ENCODE peak calls at places on chromosomes 3 and 15, in seven cellular contexts. One of them, this sample, is unnamed.

GRCh38 chr15:85859671-85860070 is 64.9 kb upstream of the KLHL25 start:
- DNase-seq in activated T-cell treated with anti-CD3 and anti-CD28 coated beads for 48 hours: no peak
- DNase-seq in small intestine: no peak
- DNase-seq in ovary: no peak
- DNase-seq in HFFc6: no peak
- DNase-seq in stimulated activated CD4-positive, alpha-beta T cell treated with anti-CD3 and anti-CD28 coated beads, Interleukin-15, amount 100 ng/mL, for 1 hour: no peak
- DNase-seq in kidney tubule cell: no peak
- DNase-seq in this sample: no peak

GRCh38 chr3:157464283-157464682 is 27.6 kb downstream of the PTX3 start:
- DNase-seq in HFFc6: peak; percentile 57
- DNase-seq in ovary: no peak
- DNase-seq in kidney tubule cell: no peak
- DNase-seq in small intestine: no peak
- DNase-seq in stimulated activated CD4-positive, alpha-beta T cell treated with anti-CD3 and anti-CD28 coated beads, Interleukin-15, amount 100 ng/mL, for 1 hour: no peak
- DNase-seq in activated T-cell treated with anti-CD3 and anti-CD28 coated beads for 48 hours: no peak
- DNase-seq in this sample: no peak

GRCh38 chr15:84702961-84703482 is 12.9 kb downstream of the SEC11A start:
- DNase-seq in HFFc6: peak; percentile 12
- DNase-seq in small intestine: no peak
- DNase-seq in ovary: peak; percentile 36
- DNase-seq in activated T-cell treated with anti-CD3 and anti-CD28 coated beads for 48 hours: no peak
- DNase-seq in kidney tubule cell: peak; percentile 23
- DNase-seq in stimulated activated CD4-positive, alpha-beta T cell treated with anti-CD3 and anti-CD28 coated beads, Interleukin-15, amount 100 ng/mL, for 1 hour: no peak
- DNase-seq in this sample: no peak

GRCh38 chr3:64815195-64815627 is 127.4 kb upstream of the ADAMTS9 start:
- DNase-seq in small intestine: no peak
- DNase-seq in HFFc6: no peak
- DNase-seq in activated T-cell treated with anti-CD3 and anti-CD28 coated beads for 48 hours: no peak
- DNase-seq in ovary: no peak
- DNase-seq in kidney tubule cell: peak; percentile 74
- DNase-seq in stimulated activated CD4-positive, alpha-beta T cell treated with anti-CD3 and anti-CD28 coated beads, Interleukin-15, amount 100 ng/mL, for 1 hour: no peak
- DNase-seq in this sample: no peak

GRCh38 chr3:11717301-11717700 is 73.6 kb upstream of the VGLL4 start:
- DNase-seq in stimulated activated CD4-positive, alpha-beta T cell treated with anti-CD3 and anti-CD28 coated beads, Interleukin-15, amount 100 ng/mL, for 1 hour: no peak
- DNase-seq in small intestine: no peak
- DNase-seq in kidney tubule cell: peak; percentile 40
- DNase-seq in activated T-cell treated with anti-CD3 and anti-CD28 coated beads for 48 hours: no peak
- DNase-seq in HFFc6: peak; percentile 54
- DNase-seq in ovary: no peak
- DNase-seq in this sample: no peak

GRCh38 chr15:60819860-60820259 is 340.9 kb upstream of the ICE2 start:
- DNase-seq in stimulated activated CD4-positive, alpha-beta T cell treated with anti-CD3 and anti-CD28 coated beads, Interleukin-15, amount 100 ng/mL, for 1 hour: no peak
- DNase-seq in kidney tubule cell: no peak
- DNase-seq in small intestine: no peak
- DNase-seq in ovary: no peak
- DNase-seq in activated T-cell treated with anti-CD3 and anti-CD28 coated beads for 48 hours: no peak
- DNase-seq in HFFc6: no peak
- DNase-seq in this sample: no peak

GRCh38 chr3:113695818-113696645 is at the start of gene USF3:
- DNase-seq in small intestine: peak; percentile 79
- DNase-seq in activated T-cell treated with anti-CD3 and anti-CD28 coated beads for 48 hours: peak; percentile 79
- DNase-seq in HFFc6: no peak
- DNase-seq in kidney tubule cell: peak; percentile 68
- DNase-seq in ovary: peak; percentile 83
- DNase-seq in stimulated activated CD4-positive, alpha-beta T cell treated with anti-CD3 and anti-CD28 coated beads, Interleukin-15, amount 100 ng/mL, for 1 hour: peak; percentile 69
- DNase-seq in this sample: no peak

GRCh38 chr3:187777331-187778046 is 32.2 kb upstream of the BCL6 start:
- DNase-seq in activated T-cell treated with anti-CD3 and anti-CD28 coated beads for 48 hours: no peak
- DNase-seq in ovary: no peak
- DNase-seq in kidney tubule cell: peak; percentile 83
- DNase-seq in stimulated activated CD4-positive, alpha-beta T cell treated with anti-CD3 and anti-CD28 coated beads, Interleukin-15, amount 100 ng/mL, for 1 hour: no peak
- DNase-seq in small intestine: peak; percentile 40
- DNase-seq in HFFc6: peak; percentile 7
- DNase-seq in this sample: no peak

GRCh38 chr15:74384566-74385441 is 17.4 kb upstream of the CYP11A1 start:
- DNase-seq in small intestine: peak; percentile 40
- DNase-seq in HFFc6: peak; percentile 36
- DNase-seq in kidney tubule cell: peak; percentile 97
- DNase-seq in stimulated activated CD4-positive, alpha-beta T cell treated with anti-CD3 and anti-CD28 coated beads, Interleukin-15, amount 100 ng/mL, for 1 hour: no peak
- DNase-seq in activated T-cell treated with anti-CD3 and anti-CD28 coated beads for 48 hours: no peak
- DNase-seq in ovary: no peak
- DNase-seq in this sample: no peak

GRCh38 chr3:196969660-196970546 is 1.3 kb upstream of the PIGZ start:
- DNase-seq in small intestine: peak; percentile 45
- DNase-seq in activated T-cell treated with anti-CD3 and anti-CD28 coated beads for 48 hours: peak; percentile 75
- DNase-seq in stimulated activated CD4-positive, alpha-beta T cell treated with anti-CD3 and anti-CD28 coated beads, Interleukin-15, amount 100 ng/mL, for 1 hour: peak; percentile 42
- DNase-seq in kidney tubule cell: peak; percentile 66
- DNase-seq in ovary: peak; percentile 65
- DNase-seq in HFFc6: no peak
- DNase-seq in this sample: no peak

GRCh38 chr15:43513550-43513949 is 3.9 kb upstream of the MAP1A start:
- DNase-seq in small intestine: no peak
- DNase-seq in ovary: no peak
- DNase-seq in activated T-cell treated with anti-CD3 and anti-CD28 coated beads for 48 hours: no peak
- DNase-seq in HFFc6: peak; percentile 18
- DNase-seq in kidney tubule cell: no peak
- DNase-seq in stimulated activated CD4-positive, alpha-beta T cell treated with anti-CD3 and anti-CD28 coated beads, Interleukin-15, amount 100 ng/mL, for 1 hour: no peak
- DNase-seq in this sample: no peak

GRCh38 chr15:71080705-71081104 is 34.6 kb upstream of the THSD4 start:
- DNase-seq in kidney tubule cell: peak; percentile 50
- DNase-seq in stimulated activated CD4-positive, alpha-beta T cell treated with anti-CD3 and anti-CD28 coated beads, Interleukin-15, amount 100 ng/mL, for 1 hour: no peak
- DNase-seq in ovary: no peak
- DNase-seq in activated T-cell treated with anti-CD3 and anti-CD28 coated beads for 48 hours: no peak
- DNase-seq in HFFc6: peak; percentile 80
- DNase-seq in small intestine: no peak
- DNase-seq in this sample: no peak

GRCh38 chr15:60301024-60301423 is 96.8 kb downstream of the ANXA2 start:
- DNase-seq in kidney tubule cell: no peak
- DNase-seq in activated T-cell treated with anti-CD3 and anti-CD28 coated beads for 48 hours: no peak
- DNase-seq in small intestine: no peak
- DNase-seq in ovary: no peak
- DNase-seq in HFFc6: no peak
- DNase-seq in stimulated activated CD4-positive, alpha-beta T cell treated with anti-CD3 and anti-CD28 coated beads, Interleukin-15, amount 100 ng/mL, for 1 hour: no peak
- DNase-seq in this sample: no peak

GRCh38 chr3:120172070-120172469 is 77.8 kb upstream of the GSK3B start:
- DNase-seq in small intestine: no peak
- DNase-seq in activated T-cell treated with anti-CD3 and anti-CD28 coated beads for 48 hours: no peak
- DNase-seq in stimulated activated CD4-positive, alpha-beta T cell treated with anti-CD3 and anti-CD28 coated beads, Interleukin-15, amount 100 ng/mL, for 1 hour: no peak
- DNase-seq in kidney tubule cell: peak; percentile 43
- DNase-seq in ovary: no peak
- DNase-seq in HFFc6: peak; percentile 79
- DNase-seq in this sample: peak; percentile 61

GRCh38 chr15:82571722-82572222 is 31.5 kb upstream of the RPS17 start:
- DNase-seq in activated T-cell treated with anti-CD3 and anti-CD28 coated beads for 48 hours: no peak
- DNase-seq in ovary: peak; percentile 71
- DNase-seq in kidney tubule cell: peak; percentile 64
- DNase-seq in small intestine: no peak
- DNase-seq in HFFc6: peak; percentile 78
- DNase-seq in stimulated activated CD4-positive, alpha-beta T cell treated with anti-CD3 and anti-CD28 coated beads, Interleukin-15, amount 100 ng/mL, for 1 hour: no peak
- DNase-seq in this sample: no peak

GRCh38 chr15:41982133-41982930 is 10.0 kb upstream of the EHD4 start:
- DNase-seq in ovary: no peak
- DNase-seq in stimulated activated CD4-positive, alpha-beta T cell treated with anti-CD3 and anti-CD28 coated beads, Interleukin-15, amount 100 ng/mL, for 1 hour: no peak
- DNase-seq in HFFc6: no peak
- DNase-seq in kidney tubule cell: no peak
- DNase-seq in activated T-cell treated with anti-CD3 and anti-CD28 coated beads for 48 hours: no peak
- DNase-seq in small intestine: no peak
- DNase-seq in this sample: peak; percentile 79

GRCh38 chr15:52657338-52657737 is 21.9 kb downstream of the ATOSA start:
- DNase-seq in stimulated activated CD4-positive, alpha-beta T cell treated with anti-CD3 and anti-CD28 coated beads, Interleukin-15, amount 100 ng/mL, for 1 hour: no peak
- DNase-seq in activated T-cell treated with anti-CD3 and anti-CD28 coated beads for 48 hours: no peak
- DNase-seq in kidney tubule cell: no peak
- DNase-seq in HFFc6: peak; percentile 89
- DNase-seq in small intestine: no peak
- DNase-seq in ovary: no peak
- DNase-seq in this sample: no peak

GRCh38 chr3:52471371-52472238 is 16.2 kb downstream of the NISCH start:
- DNase-seq in stimulated activated CD4-positive, alpha-beta T cell treated with anti-CD3 and anti-CD28 coated beads, Interleukin-15, amount 100 ng/mL, for 1 hour: no peak
- DNase-seq in kidney tubule cell: peak; percentile 50
- DNase-seq in activated T-cell treated with anti-CD3 and anti-CD28 coated beads for 48 hours: no peak
- DNase-seq in small intestine: no peak
- DNase-seq in HFFc6: no peak
- DNase-seq in ovary: no peak
- DNase-seq in this sample: no peak

GRCh38 chr15:60423540-60423939 is 25.8 kb upstream of the ANXA2 start:
- DNase-seq in HFFc6: peak; percentile 94
- DNase-seq in kidney tubule cell: peak; percentile 91
- DNase-seq in ovary: no peak
- DNase-seq in small intestine: no peak
- DNase-seq in stimulated activated CD4-positive, alpha-beta T cell treated with anti-CD3 and anti-CD28 coated beads, Interleukin-15, amount 100 ng/mL, for 1 hour: no peak
- DNase-seq in activated T-cell treated with anti-CD3 and anti-CD28 coated beads for 48 hours: no peak
- DNase-seq in this sample: no peak

GRCh38 chr15:55816017-55816416 is 73.1 kb upstream of the PRTG start:
- DNase-seq in kidney tubule cell: no peak
- DNase-seq in small intestine: no peak
- DNase-seq in activated T-cell treated with anti-CD3 and anti-CD28 coated beads for 48 hours: no peak
- DNase-seq in stimulated activated CD4-positive, alpha-beta T cell treated with anti-CD3 and anti-CD28 coated beads, Interleukin-15, amount 100 ng/mL, for 1 hour: no peak
- DNase-seq in HFFc6: peak; percentile 6
- DNase-seq in ovary: no peak
- DNase-seq in this sample: no peak

GRCh38 chr15:28918141-28918983 is 32.6 kb downstream of the APBA2 start:
- DNase-seq in kidney tubule cell: no peak
- DNase-seq in activated T-cell treated with anti-CD3 and anti-CD28 coated beads for 48 hours: no peak
- DNase-seq in small intestine: no peak
- DNase-seq in ovary: no peak
- DNase-seq in HFFc6: no peak
- DNase-seq in stimulated activated CD4-positive, alpha-beta T cell treated with anti-CD3 and anti-CD28 coated beads, Interleukin-15, amount 100 ng/mL, for 1 hour: no peak
- DNase-seq in this sample: no peak

GRCh38 chr3:171396048-171396447 is 64.2 kb downstream of the TNIK start:
- DNase-seq in small intestine: no peak
- DNase-seq in HFFc6: no peak
- DNase-seq in kidney tubule cell: peak; percentile 75
- DNase-seq in stimulated activated CD4-positive, alpha-beta T cell treated with anti-CD3 and anti-CD28 coated beads, Interleukin-15, amount 100 ng/mL, for 1 hour: no peak
- DNase-seq in ovary: no peak
- DNase-seq in activated T-cell treated with anti-CD3 and anti-CD28 coated beads for 48 hours: no peak
- DNase-seq in this sample: no peak

GRCh38 chr3:131231710-131232348 is 149.7 kb upstream of the NUDT16 start:
- DNase-seq in small intestine: peak; percentile 13
- DNase-seq in kidney tubule cell: peak; percentile 15
- DNase-seq in activated T-cell treated with anti-CD3 and anti-CD28 coated beads for 48 hours: no peak
- DNase-seq in ovary: no peak
- DNase-seq in HFFc6: peak; percentile 13
- DNase-seq in stimulated activated CD4-positive, alpha-beta T cell treated with anti-CD3 and anti-CD28 coated beads, Interleukin-15, amount 100 ng/mL, for 1 hour: no peak
- DNase-seq in this sample: no peak

GRCh38 chr15:79853492-79854328 is 43.1 kb downstream of the MTHFS start:
- DNase-seq in activated T-cell treated with anti-CD3 and anti-CD28 coated beads for 48 hours: peak; percentile 62
- DNase-seq in ovary: peak; percentile 62
- DNase-seq in kidney tubule cell: peak; percentile 87
- DNase-seq in small intestine: peak; percentile 80
- DNase-seq in HFFc6: peak; percentile 85
- DNase-seq in stimulated activated CD4-positive, alpha-beta T cell treated with anti-CD3 and anti-CD28 coated beads, Interleukin-15, amount 100 ng/mL, for 1 hour: peak; percentile 18
- DNase-seq in this sample: no peak

GRCh38 chr15:62455441-62455921 is 290.4 kb upstream of the C2CD4B start:
- DNase-seq in HFFc6: no peak
- DNase-seq in activated T-cell treated with anti-CD3 and anti-CD28 coated beads for 48 hours: no peak
- DNase-seq in ovary: no peak
- DNase-seq in kidney tubule cell: no peak
- DNase-seq in stimulated activated CD4-positive, alpha-beta T cell treated with anti-CD3 and anti-CD28 coated beads, Interleukin-15, amount 100 ng/mL, for 1 hour: no peak
- DNase-seq in small intestine: no peak
- DNase-seq in this sample: no peak

GRCh38 chr15:91541286-91541685 is 312.2 kb upstream of the SLCO3A1 start:
- DNase-seq in activated T-cell treated with anti-CD3 and anti-CD28 coated beads for 48 hours: no peak
- DNase-seq in ovary: no peak
- DNase-seq in kidney tubule cell: no peak
- DNase-seq in HFFc6: no peak
- DNase-seq in small intestine: no peak
- DNase-seq in stimulated activated CD4-positive, alpha-beta T cell treated with anti-CD3 and anti-CD28 coated beads, Interleukin-15, amount 100 ng/mL, for 1 hour: no peak
- DNase-seq in this sample: no peak

GRCh38 chr3:143109861-143110260 is 9.7 kb upstream of the CHST2 start:
- DNase-seq in small intestine: no peak
- DNase-seq in ovary: no peak
- DNase-seq in stimulated activated CD4-positive, alpha-beta T cell treated with anti-CD3 and anti-CD28 coated beads, Interleukin-15, amount 100 ng/mL, for 1 hour: no peak
- DNase-seq in activated T-cell treated with anti-CD3 and anti-CD28 coated beads for 48 hours: no peak
- DNase-seq in kidney tubule cell: no peak
- DNase-seq in HFFc6: no peak
- DNase-seq in this sample: no peak

GRCh38 chr3:12193485-12194165 is 34.9 kb upstream of the TIMP4 start:
- DNase-seq in ovary: no peak
- DNase-seq in small intestine: peak; percentile 76
- DNase-seq in kidney tubule cell: peak; percentile 95
- DNase-seq in activated T-cell treated with anti-CD3 and anti-CD28 coated beads for 48 hours: no peak
- DNase-seq in stimulated activated CD4-positive, alpha-beta T cell treated with anti-CD3 and anti-CD28 coated beads, Interleukin-15, amount 100 ng/mL, for 1 hour: no peak
- DNase-seq in HFFc6: peak; percentile 98
- DNase-seq in this sample: no peak

GRCh38 chr3:187960820-187961219 is 193.1 kb upstream of the LPP start:
- DNase-seq in small intestine: no peak
- DNase-seq in activated T-cell treated with anti-CD3 and anti-CD28 coated beads for 48 hours: no peak
- DNase-seq in HFFc6: no peak
- DNase-seq in ovary: no peak
- DNase-seq in stimulated activated CD4-positive, alpha-beta T cell treated with anti-CD3 and anti-CD28 coated beads, Interleukin-15, amount 100 ng/mL, for 1 hour: no peak
- DNase-seq in kidney tubule cell: no peak
- DNase-seq in this sample: no peak

GRCh38 chr3:159877924-159878323 is 110.7 kb upstream of the IL12A start:
- DNase-seq in ovary: no peak
- DNase-seq in small intestine: no peak
- DNase-seq in HFFc6: no peak
- DNase-seq in stimulated activated CD4-positive, alpha-beta T cell treated with anti-CD3 and anti-CD28 coated beads, Interleukin-15, amount 100 ng/mL, for 1 hour: no peak
- DNase-seq in activated T-cell treated with anti-CD3 and anti-CD28 coated beads for 48 hours: no peak
- DNase-seq in kidney tubule cell: peak; percentile 93
- DNase-seq in this sample: no peak

GRCh38 chr3:186971578-186971977 is 41.3 kb downstream of the ST6GAL1 start:
- DNase-seq in kidney tubule cell: no peak
- DNase-seq in HFFc6: no peak
- DNase-seq in small intestine: no peak
- DNase-seq in activated T-cell treated with anti-CD3 and anti-CD28 coated beads for 48 hours: no peak
- DNase-seq in stimulated activated CD4-positive, alpha-beta T cell treated with anti-CD3 and anti-CD28 coated beads, Interleukin-15, amount 100 ng/mL, for 1 hour: no peak
- DNase-seq in ovary: no peak
- DNase-seq in this sample: no peak

GRCh38 chr3:14864131-14864530 is 45.4 kb downstream of the FGD5 start:
- DNase-seq in activated T-cell treated with anti-CD3 and anti-CD28 coated beads for 48 hours: no peak
- DNase-seq in ovary: no peak
- DNase-seq in kidney tubule cell: no peak
- DNase-seq in small intestine: no peak
- DNase-seq in HFFc6: no peak
- DNase-seq in stimulated activated CD4-positive, alpha-beta T cell treated with anti-CD3 and anti-CD28 coated beads, Interleukin-15, amount 100 ng/mL, for 1 hour: no peak
- DNase-seq in this sample: no peak

GRCh38 chr15:44066211-44066827 is 128.8 kb downstream of the FRMD5 start:
- DNase-seq in stimulated activated CD4-positive, alpha-beta T cell treated with anti-CD3 and anti-CD28 coated beads, Interleukin-15, amount 100 ng/mL, for 1 hour: peak; percentile 8
- DNase-seq in ovary: no peak
- DNase-seq in HFFc6: peak; percentile 50
- DNase-seq in kidney tubule cell: peak; percentile 79
- DNase-seq in small intestine: peak; percentile 87
- DNase-seq in activated T-cell treated with anti-CD3 and anti-CD28 coated beads for 48 hours: peak; percentile 41
- DNase-seq in this sample: no peak

GRCh38 chr3:37971467-37971866 is 19.1 kb upstream of the VILL start:
- DNase-seq in kidney tubule cell: no peak
- DNase-seq in stimulated activated CD4-positive, alpha-beta T cell treated with anti-CD3 and anti-CD28 coated beads, Interleukin-15, amount 100 ng/mL, for 1 hour: no peak
- DNase-seq in small intestine: no peak
- DNase-seq in ovary: no peak
- DNase-seq in HFFc6: no peak
- DNase-seq in activated T-cell treated with anti-CD3 and anti-CD28 coated beads for 48 hours: no peak
- DNase-seq in this sample: no peak

GRCh38 chr15:60162251-60162650 is 158.1 kb downstream of the FOXB1 start:
- DNase-seq in stimulated activated CD4-positive, alpha-beta T cell treated with anti-CD3 and anti-CD28 coated beads, Interleukin-15, amount 100 ng/mL, for 1 hour: no peak
- DNase-seq in small intestine: no peak
- DNase-seq in HFFc6: no peak
- DNase-seq in kidney tubule cell: no peak
- DNase-seq in ovary: no peak
- DNase-seq in activated T-cell treated with anti-CD3 and anti-CD28 coated beads for 48 hours: no peak
- DNase-seq in this sample: no peak

This sample was measured in vagina.